ENCODE peak calls at places on chromosomes 4 and X, in nine cellular contexts. B is astrocyte of the cerebellum, W is astrocyte of the spinal cord, J is stomach, N is hepatocyte, G is HepG2, R is pancreas, K is type B pancreatic cell, X is neural progenitor cell. C is an unnamed sample.

GRCh38 chrX:39922497-39922896 is 175.3 kb downstream of the BCOR start:
- DNase-seq in W (no peak), R (no peak), K (no peak), G (no peak), B (no peak), N (no peak), J (no peak), X (no peak), C (no peak)

GRCh38 chr4:95510145-95510544 is 38.6 kb downstream of the UNC5C start:
- DNase-seq in R (no peak), J (no peak), B (peak), W (peak), K (no peak), G (peak), N (peak), X (peak), C (no peak)

GRCh38 chr4:165600959-165601674 is 222.3 kb downstream of the CPE start:
- DNase-seq in N (no peak), G (no peak), X (no peak), B (no peak), J (no peak), R (no peak), K (no peak), W (no peak), C (no peak)

GRCh38 chrX:48958635-48959094 is 1.3 kb upstream of the OTUD5 start:
- DNase-seq in X (peak), W (peak), R (peak), B (no peak), J (peak), G (peak), K (no peak), N (peak), C (no peak)

GRCh38 chr4:128553665-128554515 is 255.6 kb upstream of the JADE1 start:
- DNase-seq in X (no peak), J (no peak), B (no peak), K (no peak), N (no peak), R (no peak), G (no peak), W (no peak), C (no peak)

GRCh38 chr4:130416228-130416627 is 1320.3 kb downstream of the C4orf33 start:
- DNase-seq in N (no peak), G (no peak), X (no peak), K (no peak), W (no peak), J (no peak), B (no peak), R (no peak), C (no peak)

GRCh38 chr4:1113311-1114009 is at the start of gene RNF212:
- DNase-seq in K (no peak), N (peak), R (peak), X (peak), B (no peak), J (peak), W (no peak), G (no peak), C (no peak)

GRCh38 chr4:64899563-64899962 is 490.3 kb upstream of the TECRL start:
- DNase-seq in G (no peak), B (peak), N (no peak), X (no peak), K (no peak), J (no peak), W (peak), R (no peak), C (no peak)

GRCh38 chr4:107379054-107379869 is 340.8 kb downstream of the PAPSS1 start:
- DNase-seq in X (no peak), R (no peak), B (peak), J (no peak), G (no peak), N (peak), W (peak), K (no peak), C (no peak)

GRCh38 chrX:103847174-103847870 is 15.3 kb upstream of the RAB9B start:
- DNase-seq in W (peak), N (no peak), B (no peak), K (no peak), G (no peak), X (no peak), J (no peak), R (no peak), C (no peak)

GRCh38 chrX:119381349-119381944 is 17.7 kb upstream of the SLC25A43 start:
- DNase-seq in J (no peak), B (no peak), N (no peak), W (no peak), X (no peak), R (no peak), G (no peak), K (no peak), C (no peak)

GRCh38 chrX:10052906-10053625 is 85.9 kb downstream of the CLDN34 start:
- DNase-seq in K (peak), B (no peak), W (no peak), N (no peak), X (no peak), G (no peak), R (peak), J (no peak), C (no peak)

GRCh38 chr4:8721621-8722020 is 129.1 kb downstream of the CPZ start:
- DNase-seq in X (no peak), G (no peak), N (no peak), B (no peak), R (no peak), W (no peak), K (no peak), J (no peak), C (no peak)

GRCh38 chrX:6694977-6695376 is 160.1 kb upstream of the VCX3A start:
- DNase-seq in N (no peak), R (no peak), X (no peak), B (no peak), K (no peak), G (no peak), W (no peak), J (no peak), C (no peak)

GRCh38 chrX:16931855-16932254 is 14.6 kb upstream of the REPS2 start:
- DNase-seq in B (no peak), G (no peak), N (no peak), X (no peak), W (no peak), K (no peak), R (no peak), J (no peak), C (no peak)

GRCh38 chr4:150315175-150315574 is 236.9 kb downstream of the DCLK2 start:
- DNase-seq in W (no peak), B (no peak), K (no peak), J (no peak), G (no peak), X (no peak), N (no peak), R (no peak), C (no peak)

GRCh38 chr4:76601791-76602190 is 166.8 kb downstream of the SHROOM3 start:
- DNase-seq in B (no peak), R (no peak), J (no peak), G (no peak), W (peak), X (no peak), N (no peak), K (no peak), C (no peak)

GRCh38 chrX:116230136-116230886 is 59.8 kb downstream of the AGTR2 start:
- DNase-seq in W (no peak), B (no peak), G (peak), X (no peak), J (no peak), K (no peak), R (no peak), N (no peak), C (no peak)

GRCh38 chrX:65035451-65035779 is 59.2 kb upstream of the ZC4H2 start:
- DNase-seq in B (no peak), R (peak), G (no peak), X (peak), W (peak), J (peak), N (peak), K (no peak), C (no peak)

GRCh38 chrX:19017271-19017670 is 33.4 kb upstream of the PHKA2 start:
- DNase-seq in J (no peak), K (no peak), N (peak), R (no peak), G (peak), X (peak), B (no peak), W (no peak), C (no peak)

GRCh38 chr4:118917582-118917981 is 28.9 kb downstream of the SYNPO2 start:
- DNase-seq in B (no peak), X (no peak), G (no peak), J (no peak), W (no peak), R (no peak), N (no peak), K (no peak), C (no peak)

GRCh38 chrX:136130931-136131843 is 16.1 kb upstream of the FHL1 start:
- DNase-seq in J (no peak), G (peak), B (peak), K (no peak), X (no peak), R (no peak), N (no peak), W (peak), C (no peak)

GRCh38 chrX:148976571-148976970 is 476.2 kb downstream of the AFF2 start:
- DNase-seq in R (no peak), B (no peak), G (no peak), J (no peak), K (no peak), W (no peak), N (no peak), X (no peak), C (no peak)

GRCh38 chr4:177367336-177367735 is 57.7 kb downstream of the NEIL3 start:
- DNase-seq in N (no peak), W (no peak), X (peak), J (no peak), G (peak), B (no peak), R (no peak), K (no peak), C (no peak)

GRCh38 chr4:94595880-94596483 is 144.2 kb downstream of the PDLIM5 start:
- DNase-seq in K (no peak), G (peak), B (peak), W (peak), J (no peak), N (peak), R (no peak), X (peak), C (no peak)

GRCh38 chrX:101416691-101417090 is 8.7 kb downstream of the HNRNPH2 start:
- DNase-seq in J (no peak), G (no peak), R (no peak), B (no peak), X (no peak), W (no peak), K (no peak), N (no peak), C (no peak)

GRCh38 chr4:40199999-40200880 is 3.4 kb downstream of the RHOH start:
- DNase-seq in K (no peak), R (no peak), X (no peak), G (no peak), J (peak), W (peak), B (peak), N (no peak), C (peak)

GRCh38 chr4:7156273-7157139 is 35.8 kb upstream of the SORCS2 start:
- DNase-seq in J (no peak), B (no peak), X (peak), W (no peak), R (no peak), K (no peak), N (peak), G (no peak), C (no peak)

GRCh38 chr4:158667651-158668198 is 4.0 kb downstream of the C4orf46 start:
- DNase-seq in J (no peak), B (no peak), X (no peak), W (no peak), G (peak), K (no peak), N (peak), R (no peak), C (no peak)

GRCh38 chr4:39818646-39819045 is 120.7 kb downstream of the UBE2K start:
- DNase-seq in X (no peak), B (no peak), J (no peak), W (no peak), G (no peak), K (no peak), R (no peak), N (no peak), C (no peak)

GRCh38 chr4:169571435-169571834 is 40.9 kb downstream of the NEK1 start:
- DNase-seq in G (no peak), B (no peak), J (no peak), X (no peak), R (no peak), N (no peak), K (no peak), W (no peak), C (no peak)

GRCh38 chr4:76716658-76717057 is 181.3 kb downstream of the SOWAHB start:
- DNase-seq in W (no peak), J (no peak), R (no peak), X (no peak), G (no peak), N (no peak), B (no peak), K (no peak), C (no peak)

GRCh38 chr4:153143527-153144348 is 60.5 kb upstream of the TRIM2 start:
- DNase-seq in J (peak), R (peak), K (no peak), X (no peak), B (peak), W (peak), G (no peak), N (peak), C (no peak)

GRCh38 chrX:126658447-126658846 is 105.8 kb upstream of the DCAF12L1 start:
- DNase-seq in B (peak), X (no peak), R (no peak), N (no peak), J (no peak), K (no peak), W (peak), G (no peak), C (no peak)

GRCh38 chr4:37453361-37454262 is 209.1 kb downstream of the NWD2 start:
- DNase-seq in G (no peak), X (peak), N (peak), J (peak), W (peak), R (peak), B (no peak), K (peak), C (no peak)

GRCh38 chr4:13364178-13364577 is 120.0 kb downstream of the RAB28 start:
- DNase-seq in J (no peak), X (no peak), N (no peak), W (no peak), G (no peak), B (no peak), K (no peak), R (no peak), C (no peak)

GRCh38 chr4:17619416-17620105 is 5.1 kb downstream of the MED28 start:
- DNase-seq in R (no peak), J (no peak), K (no peak), N (no peak), B (no peak), X (no peak), W (peak), G (no peak), C (no peak)

GRCh38 chrX:154805696-154806091 is 409 bp upstream of the MPP1 start:
- DNase-seq in K (no peak), B (peak), W (peak), R (no peak), G (no peak), J (no peak), X (no peak), N (no peak), C (no peak)

GRCh38 chr4:19164334-19164733 is 1087.4 kb upstream of the SLIT2 start:
- DNase-seq in X (no peak), K (no peak), N (no peak), B (no peak), W (no peak), R (no peak), G (no peak), J (no peak), C (no peak)
- TF ChIP-seq CTCF in X (no peak), K (no peak), N (no peak), B (no peak), W (no peak), R (no peak), G (no peak), J (no peak), C (no peak)

GRCh38 chr4:154609532-154609931 is 2.9 kb downstream of the FGG start:
- DNase-seq in B (no peak), W (no peak), J (no peak), N (no peak), X (no peak), R (no peak), G (no peak), K (no peak), C (no peak)

GRCh38 chr4:154603033-154603943 is 9.2 kb downstream of the FGG start:
- DNase-seq in R (no peak), X (no peak), N (no peak), K (no peak), G (no peak), W (no peak), J (no peak), B (no peak), C (no peak)

GRCh38 chr4:154604696-154605200 is 7.7 kb downstream of the FGG start:
- DNase-seq in J (no peak), X (no peak), K (no peak), W (no peak), B (no peak), N (no peak), R (no peak), G (no peak), C (no peak)

GRCh38 chr4:154608555-154609252 is 3.8 kb downstream of the FGG start:
- DNase-seq in W (no peak), J (no peak), B (no peak), N (no peak), X (no peak), K (no peak), R (no peak), G (no peak), C (no peak)

DNA sequence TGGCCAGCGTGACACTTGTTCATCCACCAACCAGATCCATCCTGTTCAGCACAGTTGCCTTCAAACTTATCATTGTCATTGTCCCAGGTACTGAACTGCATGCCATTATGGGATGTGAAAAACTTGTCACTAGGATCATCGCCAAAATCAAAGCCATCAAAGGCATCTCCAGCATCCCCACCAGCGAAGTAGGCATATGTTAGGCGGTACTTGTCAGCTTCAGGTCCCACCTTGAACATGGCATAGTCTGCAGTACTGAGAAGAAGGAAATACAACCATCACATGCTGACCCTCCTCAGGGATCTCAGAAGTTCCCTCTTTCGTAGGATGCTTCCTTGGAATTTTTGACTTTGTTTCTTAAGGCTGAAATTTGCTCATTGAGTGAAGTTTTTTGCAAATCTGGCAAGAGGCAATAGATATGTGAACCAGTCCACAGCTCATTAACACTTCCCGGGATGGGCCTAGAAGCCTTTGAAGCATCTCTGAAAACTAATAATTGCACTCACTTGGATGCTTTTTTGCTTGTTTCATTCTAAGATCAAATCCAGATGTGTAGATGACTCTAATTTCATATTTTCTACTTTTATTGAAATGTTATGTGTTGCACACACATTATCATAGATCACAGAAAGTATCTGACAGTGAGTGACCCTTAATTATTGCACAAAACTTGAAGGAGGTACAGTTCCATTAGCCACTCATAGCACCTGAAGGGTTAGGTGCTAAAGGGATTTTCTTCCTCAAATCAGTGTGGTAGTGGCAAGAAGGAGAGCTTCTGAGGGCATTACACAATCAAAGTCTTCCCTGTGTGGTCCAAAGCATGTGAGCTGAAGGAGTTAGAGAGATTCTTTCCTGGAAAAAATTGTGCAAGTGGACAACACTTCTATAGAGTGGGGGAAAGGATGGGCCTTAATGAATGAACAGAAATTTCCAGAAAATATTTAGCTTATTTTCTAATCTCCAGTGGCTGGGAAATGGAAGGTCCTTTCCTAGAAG is 5.4 kb downstream of the FGG start:
- DNase-seq in B (no peak), N (no peak), K (no peak), R (no peak), J (no peak), W (no peak), G (no peak), X (no peak), C (no peak)
- TF ChIP-seq CTCF in B (no peak), N (no peak), K (no peak), R (no peak), J (no peak), W (no peak), G (no peak), X (no peak), C (no peak)

DNA sequence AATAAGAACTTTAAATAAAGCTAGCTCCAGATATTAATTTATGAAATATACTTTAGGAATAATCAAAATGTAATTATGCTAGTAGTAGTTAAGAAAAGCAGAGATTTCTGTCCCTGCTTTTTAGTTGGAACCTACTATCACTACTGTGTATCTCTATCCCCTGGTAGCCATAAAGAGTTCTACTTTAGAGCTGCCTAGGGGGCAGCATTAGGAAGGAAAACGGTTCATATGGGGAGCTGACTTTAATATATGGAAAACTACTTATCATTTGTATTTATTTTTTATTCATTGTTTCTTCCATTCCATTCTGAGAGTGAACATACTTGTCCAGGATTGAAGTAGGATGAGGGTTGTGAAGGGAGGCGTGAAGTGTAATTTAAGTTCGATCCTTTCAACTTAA is 40.9 kb downstream of the CPEB2 start:
- DNase-seq in G (peak), X (peak), K (no peak), W (no peak), J (no peak), R (no peak), B (no peak), N (no peak), C (no peak)
- TF ChIP-seq CTCF in G (peak), X (peak), K (peak), W (peak), J (no peak), R (no peak), B (no peak), N (peak), C (no peak)

DNA sequence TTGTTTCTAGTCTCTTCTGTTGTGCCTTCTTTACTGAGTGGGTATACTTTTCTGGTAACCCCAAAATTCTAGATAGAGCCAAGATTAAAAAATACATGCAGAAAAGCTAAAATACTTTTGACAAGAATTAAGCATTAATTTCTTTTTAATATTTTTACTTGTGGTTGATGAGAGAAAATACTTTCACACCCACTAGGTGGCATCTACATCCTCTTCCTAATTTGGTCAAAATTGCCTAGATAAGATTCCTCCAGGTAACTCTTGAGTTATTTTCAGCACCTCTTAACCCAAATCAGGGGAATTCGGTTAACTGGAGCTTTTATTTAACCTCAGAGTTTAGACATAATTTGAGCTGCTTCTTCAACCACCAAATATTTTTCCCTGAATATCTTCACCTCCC is 28.4 kb upstream of the COX7B2 start:
- DNase-seq in J (no peak), B (no peak), N (no peak), W (no peak), X (no peak), K (no peak), R (no peak), G (no peak), C (no peak)
- TF ChIP-seq CTCF in J (no peak), B (peak), N (peak), W (peak), X (peak), K (peak), R (no peak), G (no peak), C (peak)

GRCh38 chr4:5790546-5790857 is 79.5 kb downstream of the EVC start:
- DNase-seq in J (no peak), N (no peak), W (no peak), X (no peak), R (no peak), G (no peak), K (no peak), B (no peak), C (no peak)
- TF ChIP-seq CTCF in J (no peak), N (no peak), W (no peak), X (no peak), R (no peak), G (no peak), K (no peak), B (no peak), C (no peak)